ENCODE peak calls at places on chromosomes 11 and 22, in seven cellular contexts. One of them, this sample, is unnamed.

GRCh38 chr11:34827239-34827638 is 88.9 kb downstream of the APIP start:
- DNase-seq in IMR-90: no peak
- DNase-seq in H1: no peak
- DNase-seq in mesenchymal stem cell: no peak
- DNase-seq in H9: no peak
- DNase-seq in mesendoderm: no peak
- DNase-seq in trophoblast cell: no peak
- DNase-seq in this sample: no peak

GRCh38 chr22:37051629-37052385 is at the start of gene KCTD17:
- DNase-seq in IMR-90: peak
- DNase-seq in H1: no peak
- DNase-seq in mesenchymal stem cell: peak
- DNase-seq in H9: peak
- DNase-seq in mesendoderm: peak
- DNase-seq in trophoblast cell: peak
- DNase-seq in this sample: peak

GRCh38 chr11:110131386-110132123 is 38.4 kb downstream of the ZC3H12C start:
- DNase-seq in IMR-90: no peak
- DNase-seq in H1: no peak
- DNase-seq in mesenchymal stem cell: no peak
- DNase-seq in H9: no peak
- DNase-seq in mesendoderm: no peak
- DNase-seq in trophoblast cell: no peak
- DNase-seq in this sample: peak

GRCh38 chr11:76424379-76424778 is 20.4 kb upstream of the EMSY start:
- DNase-seq in IMR-90: no peak
- DNase-seq in H1: no peak
- DNase-seq in mesenchymal stem cell: no peak
- DNase-seq in H9: no peak
- DNase-seq in mesendoderm: no peak
- DNase-seq in trophoblast cell: no peak
- DNase-seq in this sample: no peak

GRCh38 chr11:120911943-120912342 is 112.0 kb upstream of the TBCEL start:
- DNase-seq in IMR-90: no peak
- DNase-seq in H1: no peak
- DNase-seq in mesenchymal stem cell: no peak
- DNase-seq in H9: no peak
- DNase-seq in mesendoderm: no peak
- DNase-seq in trophoblast cell: peak
- DNase-seq in this sample: no peak

GRCh38 chr11:112665291-112665690 is 295.9 kb upstream of the NCAM1 start:
- DNase-seq in IMR-90: no peak
- DNase-seq in H1: no peak
- DNase-seq in mesenchymal stem cell: no peak
- DNase-seq in H9: no peak
- DNase-seq in mesendoderm: no peak
- DNase-seq in trophoblast cell: no peak
- DNase-seq in this sample: no peak

GRCh38 chr11:123357990-123358827 is 71.9 kb upstream of the GRAMD1B start:
- DNase-seq in IMR-90: peak
- DNase-seq in H1: no peak
- DNase-seq in mesenchymal stem cell: peak
- DNase-seq in H9: peak
- DNase-seq in mesendoderm: peak
- DNase-seq in trophoblast cell: peak
- DNase-seq in this sample: peak

GRCh38 chr11:116782728-116783127 is 5.1 kb downstream of the ZPR1 start:
- DNase-seq in IMR-90: peak
- DNase-seq in H1: no peak
- DNase-seq in mesenchymal stem cell: peak
- DNase-seq in H9: no peak
- DNase-seq in mesendoderm: no peak
- DNase-seq in trophoblast cell: no peak
- DNase-seq in this sample: no peak

GRCh38 chr11:55949330-55949729 is 13.1 kb upstream of the OR5I1 start:
- DNase-seq in IMR-90: no peak
- DNase-seq in H1: no peak
- DNase-seq in mesenchymal stem cell: no peak
- DNase-seq in H9: peak
- DNase-seq in mesendoderm: peak
- DNase-seq in trophoblast cell: no peak
- DNase-seq in this sample: no peak

GRCh38 chr11:61851128-61851899 is 23.2 kb downstream of the FADS2 start:
- DNase-seq in IMR-90: no peak
- DNase-seq in H1: no peak
- DNase-seq in mesenchymal stem cell: no peak
- DNase-seq in H9: no peak
- DNase-seq in mesendoderm: no peak
- DNase-seq in trophoblast cell: no peak
- DNase-seq in this sample: no peak

GRCh38 chr11:75615709-75616108 is 53.1 kb downstream of the MAP6 start:
- DNase-seq in IMR-90: no peak
- DNase-seq in H1: no peak
- DNase-seq in mesenchymal stem cell: no peak
- DNase-seq in H9: no peak
- DNase-seq in mesendoderm: no peak
- DNase-seq in trophoblast cell: no peak
- DNase-seq in this sample: no peak

GRCh38 chr11:116513894-116514293 is 258.9 kb downstream of the BUD13 start:
- DNase-seq in IMR-90: peak
- DNase-seq in H1: peak
- DNase-seq in mesenchymal stem cell: no peak
- DNase-seq in H9: peak
- DNase-seq in mesendoderm: peak
- DNase-seq in trophoblast cell: peak
- DNase-seq in this sample: peak

GRCh38 chr22:25696763-25697710 is 45.0 kb upstream of the MYO18B start:
- DNase-seq in IMR-90: no peak
- DNase-seq in H1: no peak
- DNase-seq in mesenchymal stem cell: no peak
- DNase-seq in H9: no peak
- DNase-seq in mesendoderm: no peak
- DNase-seq in trophoblast cell: no peak
- DNase-seq in this sample: no peak

GRCh38 chr11:75558939-75559843 is 2.9 kb upstream of the SERPINH1 start:
- DNase-seq in IMR-90: peak
- DNase-seq in H1: no peak
- DNase-seq in mesenchymal stem cell: peak
- DNase-seq in H9: no peak
- DNase-seq in mesendoderm: peak
- DNase-seq in trophoblast cell: no peak
- DNase-seq in this sample: no peak

GRCh38 chr11:105553015-105553414 is 56.9 kb upstream of the GRIA4 start:
- DNase-seq in IMR-90: peak
- DNase-seq in H1: no peak
- DNase-seq in mesenchymal stem cell: peak
- DNase-seq in H9: no peak
- DNase-seq in mesendoderm: no peak
- DNase-seq in trophoblast cell: peak
- DNase-seq in this sample: no peak

GRCh38 chr22:48927591-48927990 is 900.1 kb downstream of the BRD1 start:
- DNase-seq in IMR-90: no peak
- DNase-seq in H1: no peak
- DNase-seq in mesenchymal stem cell: no peak
- DNase-seq in H9: no peak
- DNase-seq in mesendoderm: no peak
- DNase-seq in trophoblast cell: no peak
- DNase-seq in this sample: no peak

GRCh38 chr11:118883368-118884071 is at the start of gene CXCR5:
- DNase-seq in IMR-90: peak
- DNase-seq in H1: no peak
- DNase-seq in mesenchymal stem cell: peak
- DNase-seq in H9: no peak
- DNase-seq in mesendoderm: peak
- DNase-seq in trophoblast cell: peak
- DNase-seq in this sample: no peak

DNA sequence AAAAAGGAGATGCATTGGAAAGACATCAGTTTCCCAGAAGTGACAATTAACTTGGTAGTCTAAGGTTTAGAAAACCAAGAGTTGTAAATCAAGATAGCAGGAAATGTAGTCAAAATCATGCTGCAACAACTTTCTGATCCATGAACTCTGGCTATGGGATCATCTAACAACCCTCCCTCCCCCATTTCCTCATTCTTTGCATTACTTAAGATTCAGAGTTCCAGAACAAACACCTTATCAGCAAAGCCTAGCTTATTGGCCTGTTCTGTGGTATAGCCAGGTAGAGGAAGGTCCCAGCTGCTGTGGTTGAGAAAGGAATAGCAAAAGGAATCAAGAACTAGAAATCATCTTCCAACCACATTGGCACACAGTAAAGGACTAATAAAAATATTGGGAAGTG is 651.1 kb downstream of the METTL15 start:
- DNase-seq in IMR-90: peak
- DNase-seq in H1: no peak
- DNase-seq in mesenchymal stem cell: peak
- DNase-seq in H9: no peak
- DNase-seq in mesendoderm: peak
- DNase-seq in trophoblast cell: peak
- DNase-seq in this sample: no peak
- H3K18ac ChIP-seq in IMR-90: peak
- H3K18ac ChIP-seq in H1: no peak
- H3K18ac ChIP-seq in mesenchymal stem cell: no peak
- H3K18ac ChIP-seq in H9: no peak
- H3K18ac ChIP-seq in mesendoderm: no peak
- H3K18ac ChIP-seq in trophoblast cell: no peak
- H3K18ac ChIP-seq in this sample: no peak

GRCh38 chr22:28222976-28223375 is 303.9 kb upstream of the PITPNB start:
- DNase-seq in IMR-90: peak
- DNase-seq in H1: no peak
- DNase-seq in mesenchymal stem cell: peak
- DNase-seq in H9: no peak
- DNase-seq in mesendoderm: no peak
- DNase-seq in trophoblast cell: no peak
- DNase-seq in this sample: no peak

GRCh38 chr22:28222571-28222970 is 303.5 kb upstream of the PITPNB start:
- DNase-seq in IMR-90: no peak
- DNase-seq in H1: no peak
- DNase-seq in mesenchymal stem cell: no peak
- DNase-seq in H9: no peak
- DNase-seq in mesendoderm: no peak
- DNase-seq in trophoblast cell: no peak
- DNase-seq in this sample: no peak

GRCh38 chr22:28222066-28222465 is 303.0 kb upstream of the PITPNB start:
- DNase-seq in IMR-90: peak
- DNase-seq in H1: no peak
- DNase-seq in mesenchymal stem cell: no peak
- DNase-seq in H9: no peak
- DNase-seq in mesendoderm: no peak
- DNase-seq in trophoblast cell: no peak
- DNase-seq in this sample: no peak

GRCh38 chr22:28217277-28217676 is 298.2 kb upstream of the PITPNB start:
- DNase-seq in IMR-90: no peak
- DNase-seq in H1: no peak
- DNase-seq in mesenchymal stem cell: no peak
- DNase-seq in H9: no peak
- DNase-seq in mesendoderm: no peak
- DNase-seq in trophoblast cell: no peak
- DNase-seq in this sample: no peak

DNA sequence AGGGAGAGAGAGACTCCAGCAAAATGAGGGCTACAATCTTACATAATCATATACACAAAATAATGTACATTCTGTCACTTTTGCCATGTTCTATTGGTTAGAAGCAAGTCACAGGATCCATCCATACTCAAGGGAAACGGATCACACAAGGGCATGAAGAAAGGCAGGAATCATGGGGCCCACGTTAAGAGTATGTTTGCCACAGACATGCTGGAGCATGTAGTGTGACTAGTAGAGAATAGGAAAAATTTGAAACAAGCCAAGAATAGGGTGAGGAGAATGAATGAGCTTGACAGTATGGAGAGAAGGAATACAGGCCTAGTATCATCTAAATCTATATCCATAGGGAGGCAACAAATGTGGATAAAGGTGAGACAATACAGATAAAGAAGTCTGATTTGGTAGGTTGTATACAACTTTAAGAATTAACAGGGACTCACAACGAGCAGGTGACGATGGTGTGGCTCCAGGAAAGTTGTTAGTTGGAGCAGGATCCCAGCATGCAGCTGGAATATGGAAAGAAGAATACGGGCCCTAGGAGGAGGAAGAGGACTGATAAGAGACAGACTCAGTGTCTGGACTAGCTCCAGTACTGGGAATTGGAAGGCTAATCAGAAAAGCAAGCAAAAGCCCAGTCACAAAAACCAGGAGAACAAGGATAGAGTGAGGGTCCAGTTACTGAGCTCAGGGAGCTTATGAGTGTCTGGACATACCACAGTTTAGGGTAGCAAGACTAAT is 301.7 kb upstream of the PITPNB start:
- DNase-seq in IMR-90: no peak
- DNase-seq in H1: no peak
- DNase-seq in mesenchymal stem cell: no peak
- DNase-seq in H9: no peak
- DNase-seq in mesendoderm: no peak
- DNase-seq in trophoblast cell: no peak
- DNase-seq in this sample: no peak
- H3K18ac ChIP-seq in IMR-90: no peak
- H3K18ac ChIP-seq in H1: no peak
- H3K18ac ChIP-seq in mesenchymal stem cell: no peak
- H3K18ac ChIP-seq in H9: no peak
- H3K18ac ChIP-seq in mesendoderm: no peak
- H3K18ac ChIP-seq in trophoblast cell: no peak
- H3K18ac ChIP-seq in this sample: no peak

GRCh38 chr22:39928556-39929401 is 27.9 kb downstream of the GRAP2 start:
- DNase-seq in IMR-90: no peak
- DNase-seq in H1: no peak
- DNase-seq in mesenchymal stem cell: no peak
- DNase-seq in H9: no peak
- DNase-seq in mesendoderm: no peak
- DNase-seq in trophoblast cell: no peak
- DNase-seq in this sample: no peak
- H3K18ac ChIP-seq in IMR-90: no peak
- H3K18ac ChIP-seq in H1: no peak
- H3K18ac ChIP-seq in mesenchymal stem cell: no peak
- H3K18ac ChIP-seq in H9: no peak
- H3K18ac ChIP-seq in mesendoderm: no peak
- H3K18ac ChIP-seq in trophoblast cell: no peak
- H3K18ac ChIP-seq in this sample: no peak

GRCh38 chr11:3810446-3810845 is 2.1 kb downstream of the PGAP2 start:
- DNase-seq in IMR-90: no peak
- DNase-seq in H1: no peak
- DNase-seq in mesenchymal stem cell: no peak
- DNase-seq in H9: no peak
- DNase-seq in mesendoderm: no peak
- DNase-seq in trophoblast cell: no peak
- DNase-seq in this sample: no peak

GRCh38 chr11:3808846-3809623 is 675 bp downstream of the PGAP2 start:
- DNase-seq in IMR-90: peak
- DNase-seq in H1: no peak
- DNase-seq in mesenchymal stem cell: peak
- DNase-seq in H9: peak
- DNase-seq in mesendoderm: peak
- DNase-seq in trophoblast cell: peak
- DNase-seq in this sample: no peak

GRCh38 chr11:3807856-3808845 is at the start of gene PGAP2:
- DNase-seq in IMR-90: peak
- DNase-seq in H1: peak
- DNase-seq in mesenchymal stem cell: peak
- DNase-seq in H9: peak
- DNase-seq in mesendoderm: peak
- DNase-seq in trophoblast cell: peak
- DNase-seq in this sample: peak

GRCh38 chr11:3810951-3811350 is 2.6 kb downstream of the PGAP2 start:
- DNase-seq in IMR-90: peak
- DNase-seq in H1: no peak
- DNase-seq in mesenchymal stem cell: no peak
- DNase-seq in H9: no peak
- DNase-seq in mesendoderm: no peak
- DNase-seq in trophoblast cell: no peak
- DNase-seq in this sample: no peak

GRCh38 chr11:3809624-3809928 is 1.2 kb downstream of the PGAP2 start:
- DNase-seq in IMR-90: no peak
- DNase-seq in H1: no peak
- DNase-seq in mesenchymal stem cell: no peak
- DNase-seq in H9: no peak
- DNase-seq in mesendoderm: peak
- DNase-seq in trophoblast cell: peak
- DNase-seq in this sample: no peak
- H3K18ac ChIP-seq in IMR-90: no peak
- H3K18ac ChIP-seq in H1: no peak
- H3K18ac ChIP-seq in mesenchymal stem cell: no peak
- H3K18ac ChIP-seq in H9: no peak
- H3K18ac ChIP-seq in mesendoderm: no peak
- H3K18ac ChIP-seq in trophoblast cell: no peak
- H3K18ac ChIP-seq in this sample: no peak

This sample was measured in neuronal stem cell.